ENCODE peak calls at places on chromosomes 6 and 20, in six cellular contexts. G is iPS-NIHi11; T is stimulated activated CD4-positive, alpha-beta T cell treated with anti-CD3 and anti-CD28 coated beads, Interleukin-4, amount 100 ng/mL, for 24 hours; B is adipocyte; N is Calu3; A is right cardiac atrium. D is an unnamed sample.

GRCh38 chr6:154358019-154358545 is 1.5 kb upstream of the IPCEF1 start:
- DNase-seq in B (no peak), T (no peak), A (no peak), G (no peak), N (no peak), D (no peak)

GRCh38 chr20:50012282-50013263 is 29.8 kb downstream of the SNAI1 start:
- DNase-seq in N (no peak), A (no peak), T (no peak), G (no peak), B (no peak), D (no peak)

GRCh38 chr6:74050921-74051320 is 354.9 kb downstream of the CD109 start:
- DNase-seq in G (no peak), N (no peak), A (no peak), B (no peak), T (no peak), D (no peak)

GRCh38 chr6:116801971-116802370 is 26.9 kb downstream of the GPRC6A start:
- DNase-seq in A (no peak), B (no peak), T (no peak), G (no peak), N (no peak), D (no peak)

GRCh38 chr6:30804333-30804732 is 60.0 kb upstream of the IER3 start:
- DNase-seq in A (no peak), G (no peak), T (no peak), B (no peak), N (no peak), D (no peak)

GRCh38 chr20:61812121-61812520 is 253.6 kb downstream of the TAF4 start:
- DNase-seq in T (no peak), G (no peak), N (no peak), B (no peak), A (no peak), D (no peak)

GRCh38 chr20:47969426-47969825 is 184.1 kb upstream of the SULF2 start:
- DNase-seq in T (no peak), B (no peak), A (no peak), G (peak), N (no peak), D (no peak)

GRCh38 chr6:118963003-118963402 is 28.0 kb upstream of the MCM9 start:
- DNase-seq in A (no peak), G (no peak), T (no peak), B (peak), N (no peak), D (peak)

GRCh38 chr6:87731818-87732661 is 30.0 kb upstream of the AKIRIN2 start:
- DNase-seq in A (peak), N (peak), B (peak), T (no peak), G (peak), D (peak)

GRCh38 chr6:100281471-100281878 is 183.2 kb downstream of the SIM1 start:
- DNase-seq in N (no peak), G (peak), A (no peak), B (no peak), T (no peak), D (no peak)